ENCODE peak calls at places on chromosomes 1 and 21, in eight cellular contexts. M is GM23248, P is right cardiac atrium, L is cardiac muscle cell, S is HCT116, B is left ventricle myocardium inferior, Z is astrocyte of the spinal cord, T is Panc1. D is an unnamed sample.

GRCh38 chr1:230701895-230702768 is 11.8 kb downstream of the AGT start:
- DNase-seq in M (no peak), P (no peak), L (no peak), S (no peak), B (no peak), Z (no peak), T (no peak), D (no peak)

GRCh38 chr21:28099296-28099695 is 893.4 kb downstream of the LTN1 start:
- DNase-seq in M (no peak), P (peak), L (peak), S (no peak), B (peak), Z (no peak), T (no peak), D (peak)

GRCh38 chr1:59856725-59857338 is 42.1 kb downstream of the HOOK1 start:
- DNase-seq in M (no peak), P (no peak), L (no peak), S (no peak), B (no peak), Z (no peak), T (no peak), D (no peak)

GRCh38 chr1:200410566-200410878 is 686 bp upstream of the ZNF281 start:
- DNase-seq in M (peak), P (no peak), L (no peak), S (peak), B (no peak), Z (peak), T (no peak), D (peak)

GRCh38 chr1:21869620-21870121 is 57.6 kb downstream of the LDLRAD2 start:
- DNase-seq in M (peak), P (peak), L (peak), S (peak), B (peak), Z (peak), T (peak), D (peak)

GRCh38 chr1:235866207-235866912 is at the start of gene LYST:
- DNase-seq in M (peak), P (peak), L (peak), S (no peak), B (peak), Z (peak), T (no peak), D (peak)

GRCh38 chr1:61400131-61400530 is 317.8 kb downstream of the NFIA start:
- DNase-seq in M (no peak), P (no peak), L (no peak), S (no peak), B (no peak), Z (no peak), T (no peak), D (no peak)

GRCh38 chr1:177907000-177907399 is 62.9 kb downstream of the SEC16B start:
- DNase-seq in M (no peak), P (no peak), L (no peak), S (no peak), B (no peak), Z (no peak), T (no peak), D (no peak)

GRCh38 chr1:118862755-118863154 is 125.4 kb downstream of the TBX15 start:
- DNase-seq in M (no peak), P (no peak), L (no peak), S (no peak), B (no peak), Z (peak), T (no peak), D (no peak)

GRCh38 chr1:84434081-84434755 is 35.9 kb downstream of the DNASE2B start:
- DNase-seq in M (no peak), P (no peak), L (no peak), S (peak), B (no peak), Z (no peak), T (no peak), D (no peak)

GRCh38 chr1:227897704-227898438 is 49.9 kb downstream of the WNT9A start:
- DNase-seq in M (no peak), P (no peak), L (no peak), S (no peak), B (no peak), Z (no peak), T (no peak), D (no peak)

GRCh38 chr1:187759934-187760333 is 931.2 kb downstream of the PLA2G4A start:
- DNase-seq in M (no peak), P (no peak), L (no peak), S (no peak), B (no peak), Z (no peak), T (no peak), D (no peak)

GRCh38 chr21:33932731-33933130 is 17.1 kb upstream of the ATP5PO start:
- DNase-seq in M (no peak), P (no peak), L (no peak), S (no peak), B (no peak), Z (no peak), T (no peak), D (no peak)
- H3K4me3 ChIP-seq in M (no peak), P (no peak), L (peak), S (no peak), B (peak), Z (no peak), T (no peak), D (no peak)

DNA sequence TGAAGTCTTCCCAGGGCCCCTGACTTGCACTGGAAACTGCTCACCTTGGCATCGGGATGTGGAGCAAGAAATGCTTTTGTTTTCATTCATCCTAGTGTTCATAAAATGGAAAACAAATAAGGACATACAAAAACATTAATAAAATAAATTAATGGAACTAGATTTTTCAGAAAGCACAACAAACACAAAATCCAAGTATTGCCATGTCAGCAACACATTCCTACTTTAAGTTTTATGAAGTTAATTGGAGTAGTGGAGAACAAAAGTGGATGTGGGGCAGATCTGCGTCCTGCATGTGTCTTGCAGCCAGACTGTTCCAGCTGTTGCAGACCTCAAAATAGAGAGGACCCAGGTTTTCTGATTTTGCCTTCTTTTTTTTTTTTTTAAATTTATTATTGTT is 32.9 kb downstream of the PRMT2 start:
- DNase-seq in M (no peak), P (no peak), L (no peak), S (no peak), B (no peak), Z (no peak), T (no peak), D (no peak)
- H3K4me3 ChIP-seq in M (peak), P (no peak), L (peak), S (peak), B (peak), Z (peak), T (peak), D (peak)

DNA sequence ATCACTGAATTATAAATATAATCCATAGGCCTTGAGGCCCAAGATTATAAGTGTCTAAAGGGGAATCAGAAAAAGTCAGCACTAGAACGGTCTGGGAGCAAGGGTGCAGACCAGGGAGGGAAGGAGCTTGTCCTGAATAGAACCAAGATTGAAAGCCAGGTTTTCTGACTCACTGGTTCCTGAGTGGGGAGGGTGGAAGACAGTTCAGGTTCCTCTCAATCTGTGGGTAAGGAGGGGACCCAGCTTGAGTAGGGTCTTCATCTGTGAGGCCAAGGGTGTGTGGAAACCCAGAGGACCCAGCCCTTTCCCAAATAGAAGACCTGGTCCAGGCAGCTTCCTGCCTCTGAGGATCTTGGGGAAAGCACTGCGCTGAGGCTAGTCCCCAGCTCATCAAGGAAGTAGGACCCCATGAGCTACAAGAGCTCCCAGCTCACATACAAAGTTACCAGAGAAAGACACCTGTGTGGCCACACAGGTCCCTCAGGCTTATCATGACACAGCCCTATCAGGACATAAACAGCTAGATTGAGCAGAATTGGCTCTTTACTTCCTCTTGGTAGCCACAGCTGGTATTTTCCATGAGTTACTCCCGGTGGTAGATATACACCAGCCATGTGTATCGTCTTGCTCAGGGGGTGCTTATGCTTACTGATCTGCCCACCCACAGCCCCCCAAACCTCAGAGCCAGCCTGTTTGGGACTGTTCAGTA is 1.0 kb downstream of the LENEP start:
- DNase-seq in M (no peak), P (peak), L (no peak), S (no peak), B (no peak), Z (no peak), T (no peak), D (no peak)
- H3K4me3 ChIP-seq in M (no peak), P (no peak), L (no peak), S (no peak), B (no peak), Z (no peak), T (no peak), D (no peak)

GRCh38 chr21:14527690-14528652 is 18.1 kb downstream of the SAMSN1 start:
- DNase-seq in M (no peak), P (no peak), L (no peak), S (no peak), B (no peak), Z (no peak), T (no peak), D (no peak)
- H3K4me3 ChIP-seq in M (no peak), P (no peak), L (no peak), S (no peak), B (no peak), Z (no peak), T (no peak), D (no peak)

GRCh38 chr1:203199002-203199401 is 12.5 kb upstream of the CHI3L1 start:
- DNase-seq in M (no peak), P (no peak), L (no peak), S (no peak), B (no peak), Z (no peak), T (no peak), D (no peak)

GRCh38 chr1:203201516-203202205 is 15.2 kb upstream of the CHI3L1 start:
- DNase-seq in M (no peak), P (no peak), L (no peak), S (no peak), B (no peak), Z (no peak), T (no peak), D (no peak)

GRCh38 chr1:203199481-203200058 is 13.1 kb upstream of the CHI3L1 start:
- DNase-seq in M (peak), P (no peak), L (no peak), S (no peak), B (no peak), Z (no peak), T (no peak), D (no peak)

GRCh38 chr1:203200916-203201315 is 14.4 kb upstream of the CHI3L1 start:
- DNase-seq in M (no peak), P (no peak), L (no peak), S (no peak), B (no peak), Z (no peak), T (no peak), D (no peak)

GRCh38 chr1:203200059-203200553 is 13.6 kb upstream of the CHI3L1 start:
- DNase-seq in M (peak), P (no peak), L (peak), S (no peak), B (no peak), Z (no peak), T (no peak), D (peak)
- H3K4me3 ChIP-seq in M (peak), P (no peak), L (no peak), S (no peak), B (peak), Z (no peak), T (no peak), D (no peak)

GRCh38 chr1:48859429-48859828 is 82.7 kb upstream of the BEND5 start:
- DNase-seq in M (peak), P (no peak), L (peak), S (no peak), B (no peak), Z (peak), T (no peak), D (peak)
- H3K4me3 ChIP-seq in M (no peak), P (no peak), L (no peak), S (no peak), B (no peak), Z (no peak), T (no peak), D (no peak)

GRCh38 chr1:161487483-161487827 is 17.8 kb upstream of the FCGR2A start:
- DNase-seq in M (peak), P (peak), L (peak), S (no peak), B (peak), Z (peak), T (no peak), D (peak)
- H3K4me3 ChIP-seq in M (peak), P (no peak), L (no peak), S (no peak), B (peak), Z (no peak), T (no peak), D (peak)

DNA sequence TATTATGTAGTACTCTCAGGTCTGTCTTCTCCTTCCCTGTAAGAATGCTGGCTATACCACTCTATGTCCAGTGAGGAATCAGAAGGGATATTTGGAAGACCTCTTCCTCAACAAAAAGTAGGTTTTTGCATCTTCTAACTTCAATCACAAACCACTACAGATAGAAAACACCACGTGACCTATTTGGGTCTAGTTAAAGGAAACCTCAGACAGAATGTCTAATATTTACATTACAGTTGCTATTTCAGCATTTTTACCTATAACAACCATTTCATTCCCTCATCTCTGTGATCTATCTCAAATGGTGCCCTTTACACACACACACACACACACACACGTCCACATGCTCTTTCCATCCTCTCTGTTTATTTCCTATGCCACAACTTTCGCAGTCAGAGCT is 7.9 kb upstream of the ADORA3 start:
- DNase-seq in M (no peak), P (no peak), L (no peak), S (no peak), B (no peak), Z (no peak), T (no peak), D (no peak)
- H3K4me3 ChIP-seq in M (no peak), P (no peak), L (no peak), S (no peak), B (no peak), Z (no peak), T (no peak), D (no peak)

D was measured in choroid plexus epithelial cell.